ENCODE peak calls at places on chromosomes 2 and 18, in seven cellular contexts. One of them, this sample, is unnamed.
A peak's percentile ranks its signal among the peaks of the same experiment; 100 is the strongest.

GRCh38 chr2:108594982-108595464 is 60.8 kb downstream of the LIMS1 start:
- DNase-seq in heart left ventricle: no peak
- DNase-seq in NCI-H1417: no peak
- DNase-seq in RWPE1: peak; percentile 65
- DNase-seq in naive B cell: no peak
- DNase-seq in HS-5: peak; percentile 93
- DNase-seq in RPMI7951: peak; percentile 100
- DNase-seq in this sample: peak; percentile 99

GRCh38 chr18:26677957-26678356 is 129.6 kb upstream of the KCTD1 start:
- DNase-seq in heart left ventricle: no peak
- DNase-seq in NCI-H1417: no peak
- DNase-seq in RWPE1: no peak
- DNase-seq in naive B cell: no peak
- DNase-seq in HS-5: no peak
- DNase-seq in RPMI7951: no peak
- DNase-seq in this sample: no peak

GRCh38 chr18:36155960-36156757 is 26.5 kb downstream of the ELP2 start:
- DNase-seq in heart left ventricle: no peak
- DNase-seq in NCI-H1417: no peak
- DNase-seq in RWPE1: no peak
- DNase-seq in naive B cell: no peak
- DNase-seq in HS-5: no peak
- DNase-seq in RPMI7951: no peak
- DNase-seq in this sample: no peak

GRCh38 chr2:135299656-135300244 is 231.3 kb downstream of the ZRANB3 start:
- DNase-seq in heart left ventricle: no peak
- DNase-seq in NCI-H1417: no peak
- DNase-seq in RWPE1: no peak
- DNase-seq in naive B cell: no peak
- DNase-seq in HS-5: no peak
- DNase-seq in RPMI7951: peak; percentile 58
- DNase-seq in this sample: no peak

GRCh38 chr18:67771271-67771670 is 254.8 kb upstream of the DSEL start:
- DNase-seq in heart left ventricle: no peak
- DNase-seq in NCI-H1417: no peak
- DNase-seq in RWPE1: peak; percentile 26
- DNase-seq in naive B cell: no peak
- DNase-seq in HS-5: peak; percentile 40
- DNase-seq in RPMI7951: no peak
- DNase-seq in this sample: no peak

GRCh38 chr2:165639504-165639903 is 154.5 kb downstream of the GALNT3 start:
- DNase-seq in heart left ventricle: no peak
- DNase-seq in NCI-H1417: no peak
- DNase-seq in RWPE1: no peak
- DNase-seq in naive B cell: no peak
- DNase-seq in HS-5: no peak
- DNase-seq in RPMI7951: no peak
- DNase-seq in this sample: no peak

GRCh38 chr2:88874063-88874657 is 182.7 kb downstream of the RPIA start:
- DNase-seq in heart left ventricle: peak; percentile 14
- DNase-seq in NCI-H1417: peak; percentile 14
- DNase-seq in RWPE1: peak; percentile 32
- DNase-seq in naive B cell: peak; percentile 43
- DNase-seq in HS-5: peak; percentile 39
- DNase-seq in RPMI7951: peak; percentile 62
- DNase-seq in this sample: no peak

GRCh38 chr2:16625759-16626158 is 39.9 kb downstream of the CYRIA start:
- DNase-seq in heart left ventricle: no peak
- DNase-seq in NCI-H1417: no peak
- DNase-seq in RWPE1: no peak
- DNase-seq in naive B cell: peak; percentile 39
- DNase-seq in HS-5: no peak
- DNase-seq in RPMI7951: no peak
- DNase-seq in this sample: no peak

GRCh38 chr2:68345129-68345875 is 19.8 kb upstream of the PLEK start:
- DNase-seq in heart left ventricle: no peak
- DNase-seq in NCI-H1417: no peak
- DNase-seq in RWPE1: no peak
- DNase-seq in naive B cell: no peak
- DNase-seq in HS-5: no peak
- DNase-seq in RPMI7951: no peak
- DNase-seq in this sample: no peak

GRCh38 chr2:182088681-182089333 is 103.2 kb downstream of the PPP1R1C start:
- DNase-seq in heart left ventricle: no peak
- DNase-seq in NCI-H1417: no peak
- DNase-seq in RWPE1: no peak
- DNase-seq in naive B cell: no peak
- DNase-seq in HS-5: no peak
- DNase-seq in RPMI7951: no peak
- DNase-seq in this sample: no peak

GRCh38 chr18:48321586-48321985 is 87.6 kb downstream of the ZBTB7C start:
- DNase-seq in heart left ventricle: no peak
- DNase-seq in NCI-H1417: no peak
- DNase-seq in RWPE1: no peak
- DNase-seq in naive B cell: no peak
- DNase-seq in HS-5: no peak
- DNase-seq in RPMI7951: no peak
- DNase-seq in this sample: no peak

GRCh38 chr2:2825516-2826208 is 494.6 kb upstream of the MYT1L start:
- DNase-seq in heart left ventricle: no peak
- DNase-seq in NCI-H1417: no peak
- DNase-seq in RWPE1: no peak
- DNase-seq in naive B cell: no peak
- DNase-seq in HS-5: no peak
- DNase-seq in RPMI7951: no peak
- DNase-seq in this sample: no peak

GRCh38 chr2:220014961-220015360 is 387.5 kb downstream of the SLC4A3 start:
- DNase-seq in heart left ventricle: no peak
- DNase-seq in NCI-H1417: no peak
- DNase-seq in RWPE1: no peak
- DNase-seq in naive B cell: no peak
- DNase-seq in HS-5: no peak
- DNase-seq in RPMI7951: no peak
- DNase-seq in this sample: no peak

This sample was measured in kidney epithelial cell.